ENCODE peak calls at places on chromosomes 6 and 20, in ten cellular contexts. One of them, this sample, is unnamed.

GRCh38 chr20:20498081-20498861 is 130.4 kb downstream of the INSM1 start:
- DNase-seq in NB4: no peak
- DNase-seq in A549: no peak
- DNase-seq in HepG2: no peak
- DNase-seq in HCT116: no peak
- DNase-seq in GM12878: no peak
- DNase-seq in K562: no peak
- DNase-seq in H1: no peak
- DNase-seq in SK-N-SH: peak; percentile 28
- DNase-seq in WTC11: no peak
- DNase-seq in this sample: no peak

GRCh38 chr6:25504661-25505060 is 147.4 kb upstream of the SCGN start:
- DNase-seq in NB4: no peak
- DNase-seq in H1: no peak
- DNase-seq in K562: no peak
- DNase-seq in GM12878: no peak
- DNase-seq in A549: no peak
- DNase-seq in HCT116: peak; percentile 82
- DNase-seq in WTC11: no peak
- DNase-seq in HepG2: no peak
- DNase-seq in SK-N-SH: no peak
- DNase-seq in this sample: no peak

GRCh38 chr6:149319413-149319812 is 1.9 kb downstream of the TAB2 start:
- DNase-seq in A549: no peak
- DNase-seq in SK-N-SH: no peak
- DNase-seq in GM12878: no peak
- DNase-seq in HepG2: no peak
- DNase-seq in NB4: no peak
- DNase-seq in HCT116: no peak
- DNase-seq in WTC11: no peak
- DNase-seq in K562: no peak
- DNase-seq in H1: no peak
- DNase-seq in this sample: peak; percentile 50

GRCh38 chr6:35359346-35359743 is 17.0 kb downstream of the PPARD start:
- DNase-seq in A549: no peak
- DNase-seq in H1: no peak
- DNase-seq in NB4: no peak
- DNase-seq in WTC11: no peak
- DNase-seq in HCT116: no peak
- DNase-seq in HepG2: no peak
- DNase-seq in SK-N-SH: no peak
- DNase-seq in GM12878: no peak
- DNase-seq in K562: no peak
- DNase-seq in this sample: no peak

GRCh38 chr6:129050086-129050485 is 167.1 kb downstream of the LAMA2 start:
- DNase-seq in K562: no peak
- DNase-seq in WTC11: no peak
- DNase-seq in HepG2: no peak
- DNase-seq in NB4: no peak
- DNase-seq in SK-N-SH: no peak
- DNase-seq in HCT116: no peak
- DNase-seq in H1: no peak
- DNase-seq in A549: no peak
- DNase-seq in GM12878: no peak
- DNase-seq in this sample: no peak

GRCh38 chr6:7805828-7806227 is 79.9 kb downstream of the BMP6 start:
- DNase-seq in WTC11: no peak
- DNase-seq in NB4: no peak
- DNase-seq in HepG2: no peak
- DNase-seq in K562: no peak
- DNase-seq in SK-N-SH: no peak
- DNase-seq in GM12878: no peak
- DNase-seq in A549: no peak
- DNase-seq in H1: no peak
- DNase-seq in HCT116: no peak
- DNase-seq in this sample: peak; percentile 46

GRCh38 chr6:32664827-32665362 is 1.6 kb downstream of the HLA-DQB1 start:
- DNase-seq in HCT116: no peak
- DNase-seq in WTC11: no peak
- DNase-seq in H1: no peak
- DNase-seq in HepG2: no peak
- DNase-seq in K562: peak; percentile 5
- DNase-seq in GM12878: no peak
- DNase-seq in NB4: no peak
- DNase-seq in SK-N-SH: no peak
- DNase-seq in A549: no peak
- DNase-seq in this sample: no peak

GRCh38 chr20:4885877-4886276 is 115.4 kb downstream of the SLC23A2 start:
- DNase-seq in HepG2: no peak
- DNase-seq in WTC11: no peak
- DNase-seq in NB4: peak; percentile 25
- DNase-seq in H1: no peak
- DNase-seq in HCT116: no peak
- DNase-seq in GM12878: no peak
- DNase-seq in SK-N-SH: no peak
- DNase-seq in K562: no peak
- DNase-seq in A549: no peak
- DNase-seq in this sample: no peak

GRCh38 chr6:45657243-45657642 is 279.5 kb upstream of the SUPT3H start:
- DNase-seq in WTC11: no peak
- DNase-seq in HepG2: no peak
- DNase-seq in K562: no peak
- DNase-seq in HCT116: no peak
- DNase-seq in A549: no peak
- DNase-seq in SK-N-SH: no peak
- DNase-seq in NB4: no peak
- DNase-seq in GM12878: no peak
- DNase-seq in H1: no peak
- DNase-seq in this sample: no peak

GRCh38 chr20:2206957-2207769 is 88.6 kb upstream of the TGM3 start:
- DNase-seq in A549: peak; percentile 73
- DNase-seq in WTC11: peak; percentile 89
- DNase-seq in GM12878: peak; percentile 19
- DNase-seq in HepG2: peak; percentile 53
- DNase-seq in K562: peak; percentile 38
- DNase-seq in HCT116: peak; percentile 29
- DNase-seq in H1: peak; percentile 39
- DNase-seq in SK-N-SH: peak; percentile 93
- DNase-seq in NB4: peak; percentile 87
- DNase-seq in this sample: peak; percentile 53

GRCh38 chr20:2204021-2204420 is 91.8 kb upstream of the TGM3 start:
- DNase-seq in H1: no peak
- DNase-seq in SK-N-SH: no peak
- DNase-seq in HepG2: no peak
- DNase-seq in GM12878: no peak
- DNase-seq in HCT116: no peak
- DNase-seq in K562: no peak
- DNase-seq in NB4: no peak
- DNase-seq in A549: no peak
- DNase-seq in WTC11: no peak
- DNase-seq in this sample: no peak

GRCh38 chr20:2210646-2211556 is 84.9 kb upstream of the TGM3 start:
- DNase-seq in HepG2: no peak
- DNase-seq in HCT116: no peak
- DNase-seq in K562: peak; percentile 5
- DNase-seq in H1: no peak
- DNase-seq in A549: peak; percentile 37
- DNase-seq in GM12878: no peak
- DNase-seq in WTC11: no peak
- DNase-seq in SK-N-SH: no peak
- DNase-seq in NB4: peak; percentile 71
- DNase-seq in this sample: peak; percentile 52

GRCh38 chr20:2208897-2209296 is 86.9 kb upstream of the TGM3 start:
- DNase-seq in H1: no peak
- DNase-seq in HCT116: no peak
- DNase-seq in WTC11: no peak
- DNase-seq in SK-N-SH: no peak
- DNase-seq in A549: no peak
- DNase-seq in GM12878: no peak
- DNase-seq in HepG2: no peak
- DNase-seq in NB4: no peak
- DNase-seq in K562: no peak
- DNase-seq in this sample: no peak

GRCh38 chr20:2207770-2208097 is 88.1 kb upstream of the TGM3 start:
- DNase-seq in A549: no peak
- DNase-seq in NB4: no peak
- DNase-seq in HCT116: no peak
- DNase-seq in H1: no peak
- DNase-seq in WTC11: no peak
- DNase-seq in HepG2: no peak
- DNase-seq in GM12878: no peak
- DNase-seq in SK-N-SH: no peak
- DNase-seq in K562: no peak
- DNase-seq in this sample: no peak
- TF ChIP-seq CTCF in A549: peak; percentile 26
- TF ChIP-seq CTCF in NB4: no peak
- TF ChIP-seq CTCF in HCT116: no peak
- TF ChIP-seq CTCF in H1: no peak
- TF ChIP-seq CTCF in WTC11: no peak
- TF ChIP-seq CTCF in HepG2: no peak
- TF ChIP-seq CTCF in GM12878: no peak
- TF ChIP-seq CTCF in SK-N-SH: no peak
- TF ChIP-seq CTCF in K562: no peak
- TF ChIP-seq CTCF in this sample: no peak

GRCh38 chr20:62404112-62404665 is 2.9 kb downstream of the CABLES2 start:
- DNase-seq in GM12878: no peak
- DNase-seq in NB4: no peak
- DNase-seq in A549: no peak
- DNase-seq in WTC11: no peak
- DNase-seq in H1: no peak
- DNase-seq in HCT116: no peak
- DNase-seq in K562: no peak
- DNase-seq in SK-N-SH: no peak
- DNase-seq in HepG2: no peak
- DNase-seq in this sample: no peak

GRCh38 chr20:62403331-62403730 is 3.8 kb downstream of the CABLES2 start:
- DNase-seq in H1: no peak
- DNase-seq in WTC11: no peak
- DNase-seq in NB4: no peak
- DNase-seq in HepG2: no peak
- DNase-seq in GM12878: no peak
- DNase-seq in A549: no peak
- DNase-seq in HCT116: no peak
- DNase-seq in K562: no peak
- DNase-seq in SK-N-SH: no peak
- DNase-seq in this sample: no peak

GRCh38 chr20:62405981-62406513 is 1.0 kb downstream of the CABLES2 start:
- DNase-seq in SK-N-SH: no peak
- DNase-seq in NB4: no peak
- DNase-seq in A549: no peak
- DNase-seq in HCT116: no peak
- DNase-seq in HepG2: no peak
- DNase-seq in K562: no peak
- DNase-seq in GM12878: no peak
- DNase-seq in WTC11: no peak
- DNase-seq in H1: no peak
- DNase-seq in this sample: no peak

GRCh38 chr20:62405108-62405980 is 1.7 kb downstream of the CABLES2 start:
- DNase-seq in A549: peak; percentile 77
- DNase-seq in NB4: peak; percentile 76
- DNase-seq in SK-N-SH: peak; percentile 87
- DNase-seq in HCT116: no peak
- DNase-seq in WTC11: peak; percentile 68
- DNase-seq in GM12878: no peak
- DNase-seq in H1: no peak
- DNase-seq in K562: peak; percentile 64
- DNase-seq in HepG2: peak; percentile 65
- DNase-seq in this sample: peak; percentile 24

GRCh38 chr20:62404761-62405107 is 2.4 kb downstream of the CABLES2 start:
- DNase-seq in HepG2: no peak
- DNase-seq in A549: no peak
- DNase-seq in WTC11: no peak
- DNase-seq in NB4: no peak
- DNase-seq in GM12878: no peak
- DNase-seq in SK-N-SH: no peak
- DNase-seq in K562: no peak
- DNase-seq in HCT116: no peak
- DNase-seq in H1: no peak
- DNase-seq in this sample: no peak
- TF ChIP-seq MAX in HepG2: no peak
- TF ChIP-seq MAX in A549: no peak
- TF ChIP-seq MAX in WTC11: no peak
- TF ChIP-seq MAX in NB4: no peak
- TF ChIP-seq MAX in GM12878: no peak
- TF ChIP-seq MAX in SK-N-SH: no peak
- TF ChIP-seq MAX in K562: peak; percentile 30
- TF ChIP-seq MAX in HCT116: no peak
- TF ChIP-seq MAX in H1: no peak
- TF ChIP-seq MAX in this sample: no peak

GRCh38 chr6:136134751-136135150 is 115.4 kb downstream of the MTFR2 start:
- DNase-seq in NB4: no peak
- DNase-seq in H1: no peak
- DNase-seq in K562: no peak
- DNase-seq in HepG2: no peak
- DNase-seq in SK-N-SH: no peak
- DNase-seq in A549: no peak
- DNase-seq in WTC11: no peak
- DNase-seq in HCT116: no peak
- DNase-seq in GM12878: no peak
- DNase-seq in this sample: no peak
- TF ChIP-seq CTCF in NB4: no peak
- TF ChIP-seq CTCF in H1: no peak
- TF ChIP-seq CTCF in K562: no peak
- TF ChIP-seq CTCF in HepG2: no peak
- TF ChIP-seq CTCF in SK-N-SH: no peak
- TF ChIP-seq CTCF in A549: no peak
- TF ChIP-seq CTCF in WTC11: no peak
- TF ChIP-seq CTCF in HCT116: no peak
- TF ChIP-seq CTCF in GM12878: no peak
- TF ChIP-seq CTCF in this sample: no peak

DNA sequence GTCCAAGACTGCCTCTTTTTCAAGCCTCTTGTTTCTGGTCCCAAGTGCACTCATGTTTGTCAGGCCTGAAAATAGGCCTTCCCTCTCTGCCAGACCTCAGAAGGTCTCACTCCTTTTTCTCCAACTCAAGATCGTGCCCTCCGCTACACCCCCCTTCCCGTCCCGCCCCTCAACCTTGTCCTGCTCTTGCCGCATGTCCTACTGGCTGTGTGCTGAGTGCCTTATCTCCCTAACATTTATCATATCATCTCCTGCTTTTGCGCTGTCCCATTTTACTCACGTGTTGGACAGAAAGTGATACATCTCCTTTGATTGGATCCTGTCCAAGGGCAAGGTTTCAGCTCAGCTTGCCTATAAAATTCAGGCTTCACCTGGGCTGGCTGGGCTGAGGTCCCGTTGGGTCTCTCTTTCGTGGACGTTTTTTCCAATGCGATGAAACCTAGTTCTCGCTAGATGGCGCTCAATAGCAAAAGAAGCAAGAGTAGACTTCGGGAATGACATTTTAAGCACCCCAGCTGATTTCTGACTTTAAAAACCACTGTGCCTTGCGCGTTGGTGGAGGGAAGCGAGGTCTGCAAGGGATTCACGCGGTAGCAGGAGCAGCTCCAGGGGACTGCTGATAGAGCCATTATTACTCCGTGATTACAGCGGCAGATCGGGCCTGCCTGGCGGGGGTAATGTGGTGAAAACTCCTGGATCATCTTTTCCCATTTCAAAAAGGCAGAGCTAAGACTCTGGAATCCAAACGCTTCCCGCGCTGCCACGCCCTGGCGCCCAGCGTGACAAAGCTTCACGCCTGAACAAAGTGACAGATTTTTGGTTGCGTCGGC is 137.6 kb downstream of the IMPG1 start:
- DNase-seq in SK-N-SH: peak; percentile 77
- DNase-seq in A549: peak; percentile 53
- DNase-seq in HCT116: peak; percentile 48
- DNase-seq in H1: no peak
- DNase-seq in NB4: peak; percentile 71
- DNase-seq in WTC11: peak; percentile 46
- DNase-seq in GM12878: peak; percentile 16
- DNase-seq in K562: peak; percentile 67
- DNase-seq in HepG2: peak; percentile 70
- DNase-seq in this sample: peak; percentile 77
- TF ChIP-seq MAX in SK-N-SH: peak; percentile 39
- TF ChIP-seq MAX in A549: no peak
- TF ChIP-seq MAX in HCT116: no peak
- TF ChIP-seq MAX in H1: peak; percentile 42
- TF ChIP-seq MAX in NB4: no peak
- TF ChIP-seq MAX in WTC11: peak; percentile 52
- TF ChIP-seq MAX in GM12878: no peak
- TF ChIP-seq MAX in K562: no peak
- TF ChIP-seq MAX in HepG2: peak; percentile 12
- TF ChIP-seq MAX in this sample: no peak